ENCODE peak calls at places on chromosomes 2 and 18, in seven cellular contexts. O is sigmoid colon, M is left ventricle myocardium inferior, A is endothelial cell of umbilical vein, S is AG04449, X is OCI-LY7, D is right lobe of liver. R is an unnamed sample.

GRCh38 chr2:239704737-239705136 is 303.9 kb upstream of the HDAC4 start:
- DNase-seq in O (no peak), M (no peak), A (no peak), S (no peak), X (no peak), D (no peak), R (no peak)

GRCh38 chr2:221750317-221750716 is 178.2 kb upstream of the EPHA4 start:
- DNase-seq in O (no peak), M (no peak), A (no peak), S (no peak), X (no peak), D (no peak), R (no peak)

GRCh38 chr2:160813506-160813858 is 319.9 kb upstream of the RBMS1 start:
- DNase-seq in O (peak; percentile 72), M (peak; percentile 16), A (no peak), S (no peak), X (no peak), D (no peak), R (no peak)

GRCh38 chr2:46954951-46955571 is 39.5 kb upstream of the MCFD2 start:
- DNase-seq in O (peak; percentile 88), M (peak; percentile 52), A (peak; percentile 76), S (peak; percentile 52), X (no peak), D (peak; percentile 76), R (no peak)

GRCh38 chr2:219205165-219205538 is 1.4 kb upstream of the ZFAND2B start:
- DNase-seq in O (peak; percentile 33), M (no peak), A (no peak), S (no peak), X (no peak), D (no peak), R (no peak)

GRCh38 chr2:41955641-41956040 is 92.2 kb upstream of the PKDCC start:
- DNase-seq in O (no peak), M (no peak), A (no peak), S (no peak), X (peak; percentile 7), D (no peak), R (no peak)

GRCh38 chr18:63339920-63340484 is 20.4 kb upstream of the BCL2 start:
- DNase-seq in O (no peak), M (no peak), A (peak; percentile 40), S (no peak), X (peak; percentile 45), D (no peak), R (no peak)

GRCh38 chr2:225488743-225489142 is 89.2 kb downstream of the NYAP2 start:
- DNase-seq in O (no peak), M (no peak), A (no peak), S (no peak), X (no peak), D (no peak), R (no peak)

GRCh38 chr2:217573565-217573964 is 429.2 kb downstream of the TNS1 start:
- DNase-seq in O (no peak), M (no peak), A (no peak), S (peak; percentile 29), X (no peak), D (no peak), R (no peak)

GRCh38 chr2:98881153-98881650 is 54.8 kb downstream of the CRACDL start:
- DNase-seq in O (no peak), M (no peak), A (no peak), S (no peak), X (no peak), D (no peak), R (no peak)

GRCh38 chr18:22223263-22223960 is 54.0 kb downstream of the GATA6 start:
- DNase-seq in O (peak; percentile 71), M (peak; percentile 77), A (peak; percentile 77), S (no peak), X (no peak), D (peak; percentile 72), R (peak; percentile 89)

GRCh38 chr2:238963164-238963969 is 115.5 kb downstream of the TWIST2 start:
- DNase-seq in O (no peak), M (no peak), A (peak; percentile 70), S (peak; percentile 33), X (no peak), D (no peak), R (no peak)

GRCh38 chr2:19349911-19350677 is 8.3 kb downstream of the OSR1 start:
- DNase-seq in O (no peak), M (peak; percentile 55), A (peak; percentile 63), S (no peak), X (peak; percentile 8), D (peak; percentile 77), R (peak; percentile 68)

GRCh38 chr2:231169475-231169874 is 29.0 kb upstream of the ARMC9 start:
- DNase-seq in O (no peak), M (no peak), A (peak; percentile 43), S (no peak), X (no peak), D (no peak), R (no peak)

GRCh38 chr2:160721089-160722040 is 227.8 kb upstream of the RBMS1 start:
- DNase-seq in O (no peak), M (no peak), A (no peak), S (no peak), X (no peak), D (no peak), R (no peak)

GRCh38 chr2:28661589-28662001 is 90.0 kb upstream of the PPP1CB start:
- DNase-seq in O (peak; percentile 95), M (peak; percentile 69), A (peak; percentile 90), S (no peak), X (no peak), D (peak; percentile 46), R (no peak)

GRCh38 chr18:48303883-48304282 is 105.3 kb downstream of the ZBTB7C start:
- DNase-seq in O (no peak), M (no peak), A (no peak), S (no peak), X (no peak), D (no peak), R (no peak)

GRCh38 chr2:141515931-141516330 is 614.9 kb downstream of the LRP1B start:
- DNase-seq in O (no peak), M (no peak), A (no peak), S (no peak), X (no peak), D (no peak), R (no peak)

GRCh38 chr2:179211355-179211754 is 53.3 kb downstream of the SESTD1 start:
- DNase-seq in O (no peak), M (no peak), A (no peak), S (no peak), X (no peak), D (no peak), R (no peak)

GRCh38 chr2:86563650-86564061 is 413 bp upstream of the CHMP3 start:
- DNase-seq in O (no peak), M (no peak), A (no peak), S (no peak), X (no peak), D (no peak), R (no peak)
- H3K4me3 ChIP-seq in O (peak overlapping the region; percentile 84), M (peak overlapping the region; percentile 81), A (no peak overlapping the region), S (peak overlapping the region; percentile 68), X (peak overlapping the region; percentile 88), D (peak overlapping the region; percentile 68), R (peak overlapping the region; percentile 80)

GRCh38 chr18:36668349-36668748 is 160.5 kb downstream of the TPGS2 start:
- DNase-seq in O (no peak), M (no peak), A (no peak), S (no peak), X (no peak), D (no peak), R (no peak)

GRCh38 chr18:36663312-36663711 is 165.5 kb downstream of the TPGS2 start:
- DNase-seq in O (no peak), M (no peak), A (no peak), S (no peak), X (no peak), D (no peak), R (no peak)

GRCh38 chr18:36672437-36673344 is 156.1 kb downstream of the TPGS2 start:
- DNase-seq in O (no peak), M (no peak), A (no peak), S (no peak), X (peak; percentile 48), D (no peak), R (peak; percentile 61)

GRCh38 chr18:36665952-36666351 is 162.8 kb downstream of the TPGS2 start:
- DNase-seq in O (no peak), M (no peak), A (no peak), S (no peak), X (no peak), D (no peak), R (no peak)

DNA sequence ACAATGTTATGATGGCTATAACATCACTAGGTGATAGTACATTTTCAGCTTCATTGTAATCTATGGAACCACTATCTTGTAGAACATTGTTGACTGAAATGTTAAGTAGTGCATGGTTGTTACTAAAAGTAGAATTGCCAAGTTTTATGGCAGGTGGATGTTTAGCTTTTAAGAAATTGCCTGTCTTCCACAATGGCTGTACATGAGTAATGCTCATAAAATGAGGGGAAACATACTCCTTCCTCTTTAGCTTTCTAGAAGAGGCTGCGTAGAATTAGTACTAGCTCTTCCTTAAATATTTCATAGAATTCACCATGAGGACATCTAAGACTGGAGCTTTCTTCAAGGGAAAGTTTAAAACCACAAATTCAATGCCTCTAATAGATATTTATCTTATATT is 161.0 kb downstream of the TPGS2 start:
- DNase-seq in O (no peak), M (no peak), A (no peak), S (no peak), X (no peak), D (no peak), R (no peak)
- H3K4me3 ChIP-seq in O (no peak overlapping the region), M (no peak overlapping the region), A (no peak overlapping the region), S (no peak overlapping the region), X (no peak overlapping the region), D (no peak overlapping the region), R (no peak overlapping the region)

DNA sequence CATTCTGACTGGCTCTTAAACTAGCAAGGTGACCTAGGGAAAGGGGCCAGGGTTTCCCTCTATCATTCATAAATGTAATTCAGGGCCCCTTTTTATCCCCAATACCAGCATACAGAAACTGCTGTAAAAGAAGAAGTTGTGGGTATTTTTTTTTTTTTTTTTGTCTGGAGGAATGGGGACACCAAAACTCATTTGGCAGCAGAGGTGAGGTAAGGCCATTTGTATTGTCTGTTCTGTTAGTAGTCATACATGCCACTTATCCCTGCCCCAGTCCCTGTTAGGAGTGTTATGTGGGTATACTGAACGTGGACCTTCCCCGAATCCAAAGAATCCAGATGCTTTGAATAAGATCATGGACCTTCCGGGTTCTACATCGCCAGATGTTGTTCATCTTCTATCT is 1.7 kb downstream of the SEPTIN2 start:
- DNase-seq in O (no peak), M (no peak), A (no peak), S (no peak), X (peak; percentile 36), D (no peak), R (no peak)
- H3K4me3 ChIP-seq in O (peak overlapping the region; percentile 87), M (peak overlapping the region; percentile 82), A (peak overlapping the region; percentile 35), S (peak overlapping the region; percentile 96), X (peak overlapping the region; percentile 96), D (peak overlapping the region; percentile 90), R (peak overlapping the region; percentile 93)

DNA sequence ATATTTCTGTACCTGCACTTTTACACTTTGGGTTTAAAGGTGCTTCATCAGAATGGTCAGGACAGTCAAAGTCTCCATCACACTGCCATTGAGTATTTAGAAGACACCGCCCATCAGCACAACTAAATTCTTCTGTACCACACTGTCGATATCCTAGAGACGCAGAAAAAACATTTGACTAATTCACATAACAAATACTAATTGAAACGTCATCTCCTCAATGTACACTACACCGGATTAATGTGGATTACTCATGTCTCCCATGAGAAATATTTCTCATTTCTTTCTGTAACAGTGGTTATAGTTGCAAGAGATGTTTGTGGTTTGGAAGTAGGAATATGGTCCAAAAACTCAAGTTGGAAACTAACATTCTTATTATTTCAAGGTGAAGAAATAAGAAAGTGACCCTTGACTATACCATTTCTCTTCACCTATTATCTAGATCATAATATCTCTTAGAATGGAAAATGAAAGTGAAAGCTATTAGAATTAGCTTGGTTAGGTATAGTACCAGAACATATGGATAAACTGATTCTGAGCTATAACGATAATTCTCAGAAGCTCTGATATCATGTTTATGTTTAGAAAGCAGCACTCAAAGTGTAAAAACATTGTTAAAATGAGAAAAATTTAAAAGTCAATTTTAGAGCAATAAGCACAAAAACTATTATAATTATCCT is 1627.7 kb downstream of the LRP1B start:
- DNase-seq in O (no peak), M (no peak), A (peak; percentile 19), S (peak; percentile 57), X (no peak), D (no peak), R (no peak)
- H3K4me3 ChIP-seq in O (no peak overlapping the region), M (no peak overlapping the region), A (no peak overlapping the region), S (no peak overlapping the region), X (no peak overlapping the region), D (no peak overlapping the region), R (no peak overlapping the region)